ENCODE peak calls at places on chromosomes 5 and 9, in ten cellular contexts. One of them, this sample, is unnamed.

GRCh38 chr5:16978296-16978695 is 42.2 kb upstream of the MYO10 start:
- DNase-seq in HT1080: no peak
- DNase-seq in stimulated activated CD4-positive, alpha-beta T cell treated with anti-CD3 and anti-CD28 coated beads, Interleukin-1b, Interleukin-23, amount 100 ng/mL, for 24 hours: no peak
- DNase-seq in CD8-positive, alpha-beta memory T cell: no peak
- DNase-seq in caudate nucleus: no peak
- DNase-seq in head of caudate nucleus: no peak
- DNase-seq in T-helper 9 cell: no peak
- DNase-seq in activated T-helper 1 cell treated with anti-CD3 and anti-CD28 coated beads, Interleukin-2, amount 50 U/mL, for 16 hours: no peak
- DNase-seq in lower leg skin: no peak
- DNase-seq in GM18507: no peak
- DNase-seq in this sample: no peak

GRCh38 chr9:88724241-88724805 is 189.3 kb downstream of the NXNL2 start:
- DNase-seq in HT1080: no peak
- DNase-seq in T-helper 9 cell: no peak
- DNase-seq in lower leg skin: no peak
- DNase-seq in CD8-positive, alpha-beta memory T cell: no peak
- DNase-seq in head of caudate nucleus: no peak
- DNase-seq in stimulated activated CD4-positive, alpha-beta T cell treated with anti-CD3 and anti-CD28 coated beads, Interleukin-1b, Interleukin-23, amount 100 ng/mL, for 24 hours: no peak
- DNase-seq in GM18507: no peak
- DNase-seq in caudate nucleus: no peak
- DNase-seq in activated T-helper 1 cell treated with anti-CD3 and anti-CD28 coated beads, Interleukin-2, amount 50 U/mL, for 16 hours: no peak
- DNase-seq in this sample: no peak

GRCh38 chr5:83856898-83857297 is 136.2 kb upstream of the HAPLN1 start:
- DNase-seq in CD8-positive, alpha-beta memory T cell: no peak
- DNase-seq in HT1080: no peak
- DNase-seq in lower leg skin: no peak
- DNase-seq in GM18507: no peak
- DNase-seq in T-helper 9 cell: no peak
- DNase-seq in activated T-helper 1 cell treated with anti-CD3 and anti-CD28 coated beads, Interleukin-2, amount 50 U/mL, for 16 hours: no peak
- DNase-seq in head of caudate nucleus: no peak
- DNase-seq in caudate nucleus: no peak
- DNase-seq in stimulated activated CD4-positive, alpha-beta T cell treated with anti-CD3 and anti-CD28 coated beads, Interleukin-1b, Interleukin-23, amount 100 ng/mL, for 24 hours: no peak
- DNase-seq in this sample: no peak

GRCh38 chr5:158569534-158569933 is 530.2 kb downstream of the EBF1 start:
- DNase-seq in activated T-helper 1 cell treated with anti-CD3 and anti-CD28 coated beads, Interleukin-2, amount 50 U/mL, for 16 hours: no peak
- DNase-seq in CD8-positive, alpha-beta memory T cell: no peak
- DNase-seq in head of caudate nucleus: no peak
- DNase-seq in GM18507: no peak
- DNase-seq in lower leg skin: no peak
- DNase-seq in caudate nucleus: no peak
- DNase-seq in HT1080: no peak
- DNase-seq in T-helper 9 cell: no peak
- DNase-seq in stimulated activated CD4-positive, alpha-beta T cell treated with anti-CD3 and anti-CD28 coated beads, Interleukin-1b, Interleukin-23, amount 100 ng/mL, for 24 hours: no peak
- DNase-seq in this sample: no peak

GRCh38 chr5:1368236-1368635 is 23.3 kb upstream of the CLPTM1L start:
- DNase-seq in HT1080: no peak
- DNase-seq in CD8-positive, alpha-beta memory T cell: no peak
- DNase-seq in stimulated activated CD4-positive, alpha-beta T cell treated with anti-CD3 and anti-CD28 coated beads, Interleukin-1b, Interleukin-23, amount 100 ng/mL, for 24 hours: no peak
- DNase-seq in activated T-helper 1 cell treated with anti-CD3 and anti-CD28 coated beads, Interleukin-2, amount 50 U/mL, for 16 hours: no peak
- DNase-seq in GM18507: no peak
- DNase-seq in T-helper 9 cell: no peak
- DNase-seq in lower leg skin: no peak
- DNase-seq in head of caudate nucleus: no peak
- DNase-seq in caudate nucleus: no peak
- DNase-seq in this sample: no peak

GRCh38 chr5:72108200-72109050 is 1.1 kb downstream of the MAP1B start:
- DNase-seq in activated T-helper 1 cell treated with anti-CD3 and anti-CD28 coated beads, Interleukin-2, amount 50 U/mL, for 16 hours: no peak
- DNase-seq in lower leg skin: peak; percentile 65
- DNase-seq in stimulated activated CD4-positive, alpha-beta T cell treated with anti-CD3 and anti-CD28 coated beads, Interleukin-1b, Interleukin-23, amount 100 ng/mL, for 24 hours: no peak
- DNase-seq in GM18507: no peak
- DNase-seq in T-helper 9 cell: no peak
- DNase-seq in caudate nucleus: peak; percentile 71
- DNase-seq in head of caudate nucleus: peak; percentile 78
- DNase-seq in HT1080: peak; percentile 66
- DNase-seq in CD8-positive, alpha-beta memory T cell: no peak
- DNase-seq in this sample: no peak

GRCh38 chr9:126915281-126915816 is 767 bp downstream of the RALGPS1 start:
- DNase-seq in CD8-positive, alpha-beta memory T cell: no peak
- DNase-seq in head of caudate nucleus: no peak
- DNase-seq in HT1080: no peak
- DNase-seq in T-helper 9 cell: peak; percentile 58
- DNase-seq in stimulated activated CD4-positive, alpha-beta T cell treated with anti-CD3 and anti-CD28 coated beads, Interleukin-1b, Interleukin-23, amount 100 ng/mL, for 24 hours: no peak
- DNase-seq in caudate nucleus: no peak
- DNase-seq in lower leg skin: no peak
- DNase-seq in activated T-helper 1 cell treated with anti-CD3 and anti-CD28 coated beads, Interleukin-2, amount 50 U/mL, for 16 hours: peak; percentile 22
- DNase-seq in GM18507: peak; percentile 14
- DNase-seq in this sample: no peak

GRCh38 chr5:96374653-96375052 is 58.4 kb downstream of the PCSK1 start:
- DNase-seq in head of caudate nucleus: no peak
- DNase-seq in GM18507: no peak
- DNase-seq in T-helper 9 cell: no peak
- DNase-seq in HT1080: no peak
- DNase-seq in caudate nucleus: no peak
- DNase-seq in CD8-positive, alpha-beta memory T cell: peak; percentile 32
- DNase-seq in lower leg skin: no peak
- DNase-seq in activated T-helper 1 cell treated with anti-CD3 and anti-CD28 coated beads, Interleukin-2, amount 50 U/mL, for 16 hours: no peak
- DNase-seq in stimulated activated CD4-positive, alpha-beta T cell treated with anti-CD3 and anti-CD28 coated beads, Interleukin-1b, Interleukin-23, amount 100 ng/mL, for 24 hours: no peak
- DNase-seq in this sample: no peak

GRCh38 chr5:572398-573019 is 39.6 kb upstream of the CEP72 start:
- DNase-seq in CD8-positive, alpha-beta memory T cell: no peak
- DNase-seq in HT1080: no peak
- DNase-seq in head of caudate nucleus: no peak
- DNase-seq in GM18507: no peak
- DNase-seq in caudate nucleus: no peak
- DNase-seq in activated T-helper 1 cell treated with anti-CD3 and anti-CD28 coated beads, Interleukin-2, amount 50 U/mL, for 16 hours: no peak
- DNase-seq in lower leg skin: no peak
- DNase-seq in T-helper 9 cell: no peak
- DNase-seq in stimulated activated CD4-positive, alpha-beta T cell treated with anti-CD3 and anti-CD28 coated beads, Interleukin-1b, Interleukin-23, amount 100 ng/mL, for 24 hours: no peak
- DNase-seq in this sample: no peak

GRCh38 chr9:84296146-84296843 is 44.3 kb downstream of the SLC28A3 start:
- DNase-seq in head of caudate nucleus: no peak
- DNase-seq in CD8-positive, alpha-beta memory T cell: no peak
- DNase-seq in HT1080: peak; percentile 64
- DNase-seq in caudate nucleus: no peak
- DNase-seq in T-helper 9 cell: no peak
- DNase-seq in stimulated activated CD4-positive, alpha-beta T cell treated with anti-CD3 and anti-CD28 coated beads, Interleukin-1b, Interleukin-23, amount 100 ng/mL, for 24 hours: peak; percentile 19
- DNase-seq in GM18507: peak; percentile 22
- DNase-seq in activated T-helper 1 cell treated with anti-CD3 and anti-CD28 coated beads, Interleukin-2, amount 50 U/mL, for 16 hours: no peak
- DNase-seq in lower leg skin: no peak
- DNase-seq in this sample: peak; percentile 49

GRCh38 chr9:89619739-89620138 is 14.9 kb downstream of the GADD45G start:
- DNase-seq in caudate nucleus: no peak
- DNase-seq in activated T-helper 1 cell treated with anti-CD3 and anti-CD28 coated beads, Interleukin-2, amount 50 U/mL, for 16 hours: no peak
- DNase-seq in GM18507: no peak
- DNase-seq in CD8-positive, alpha-beta memory T cell: no peak
- DNase-seq in head of caudate nucleus: no peak
- DNase-seq in lower leg skin: no peak
- DNase-seq in T-helper 9 cell: no peak
- DNase-seq in HT1080: no peak
- DNase-seq in stimulated activated CD4-positive, alpha-beta T cell treated with anti-CD3 and anti-CD28 coated beads, Interleukin-1b, Interleukin-23, amount 100 ng/mL, for 24 hours: no peak
- DNase-seq in this sample: no peak

GRCh38 chr9:122835313-122835731 is 6.9 kb upstream of the PDCL start:
- DNase-seq in head of caudate nucleus: no peak
- DNase-seq in GM18507: no peak
- DNase-seq in stimulated activated CD4-positive, alpha-beta T cell treated with anti-CD3 and anti-CD28 coated beads, Interleukin-1b, Interleukin-23, amount 100 ng/mL, for 24 hours: no peak
- DNase-seq in HT1080: no peak
- DNase-seq in CD8-positive, alpha-beta memory T cell: no peak
- DNase-seq in T-helper 9 cell: no peak
- DNase-seq in lower leg skin: no peak
- DNase-seq in activated T-helper 1 cell treated with anti-CD3 and anti-CD28 coated beads, Interleukin-2, amount 50 U/mL, for 16 hours: peak; percentile 7
- DNase-seq in caudate nucleus: no peak
- DNase-seq in this sample: no peak

GRCh38 chr5:102809033-102809432 is 53.9 kb downstream of the PAM start:
- DNase-seq in head of caudate nucleus: no peak
- DNase-seq in CD8-positive, alpha-beta memory T cell: no peak
- DNase-seq in T-helper 9 cell: no peak
- DNase-seq in lower leg skin: no peak
- DNase-seq in stimulated activated CD4-positive, alpha-beta T cell treated with anti-CD3 and anti-CD28 coated beads, Interleukin-1b, Interleukin-23, amount 100 ng/mL, for 24 hours: no peak
- DNase-seq in activated T-helper 1 cell treated with anti-CD3 and anti-CD28 coated beads, Interleukin-2, amount 50 U/mL, for 16 hours: no peak
- DNase-seq in HT1080: no peak
- DNase-seq in GM18507: no peak
- DNase-seq in caudate nucleus: no peak
- DNase-seq in this sample: no peak

GRCh38 chr9:84229186-84229585 is 111.4 kb downstream of the SLC28A3 start:
- DNase-seq in head of caudate nucleus: no peak
- DNase-seq in activated T-helper 1 cell treated with anti-CD3 and anti-CD28 coated beads, Interleukin-2, amount 50 U/mL, for 16 hours: no peak
- DNase-seq in CD8-positive, alpha-beta memory T cell: no peak
- DNase-seq in lower leg skin: no peak
- DNase-seq in HT1080: no peak
- DNase-seq in GM18507: no peak
- DNase-seq in stimulated activated CD4-positive, alpha-beta T cell treated with anti-CD3 and anti-CD28 coated beads, Interleukin-1b, Interleukin-23, amount 100 ng/mL, for 24 hours: no peak
- DNase-seq in caudate nucleus: no peak
- DNase-seq in T-helper 9 cell: no peak
- DNase-seq in this sample: no peak

GRCh38 chr5:144812770-144813169 is 642.1 kb downstream of the KCTD16 start:
- DNase-seq in CD8-positive, alpha-beta memory T cell: no peak
- DNase-seq in head of caudate nucleus: no peak
- DNase-seq in stimulated activated CD4-positive, alpha-beta T cell treated with anti-CD3 and anti-CD28 coated beads, Interleukin-1b, Interleukin-23, amount 100 ng/mL, for 24 hours: no peak
- DNase-seq in T-helper 9 cell: no peak
- DNase-seq in GM18507: no peak
- DNase-seq in activated T-helper 1 cell treated with anti-CD3 and anti-CD28 coated beads, Interleukin-2, amount 50 U/mL, for 16 hours: no peak
- DNase-seq in HT1080: peak; percentile 26
- DNase-seq in lower leg skin: peak; percentile 69
- DNase-seq in caudate nucleus: no peak
- DNase-seq in this sample: no peak

GRCh38 chr9:136339173-136339957 is 12.0 kb downstream of the GPSM1 start:
- DNase-seq in caudate nucleus: peak; percentile 44
- DNase-seq in lower leg skin: no peak
- DNase-seq in GM18507: peak; percentile 60
- DNase-seq in HT1080: peak; percentile 57
- DNase-seq in stimulated activated CD4-positive, alpha-beta T cell treated with anti-CD3 and anti-CD28 coated beads, Interleukin-1b, Interleukin-23, amount 100 ng/mL, for 24 hours: no peak
- DNase-seq in head of caudate nucleus: peak; percentile 79
- DNase-seq in T-helper 9 cell: peak; percentile 41
- DNase-seq in activated T-helper 1 cell treated with anti-CD3 and anti-CD28 coated beads, Interleukin-2, amount 50 U/mL, for 16 hours: no peak
- DNase-seq in CD8-positive, alpha-beta memory T cell: peak; percentile 30
- DNase-seq in this sample: no peak

GRCh38 chr9:1047605-1048235 is 2.4 kb upstream of the DMRT2 start:
- DNase-seq in GM18507: no peak
- DNase-seq in lower leg skin: no peak
- DNase-seq in activated T-helper 1 cell treated with anti-CD3 and anti-CD28 coated beads, Interleukin-2, amount 50 U/mL, for 16 hours: no peak
- DNase-seq in caudate nucleus: no peak
- DNase-seq in head of caudate nucleus: no peak
- DNase-seq in stimulated activated CD4-positive, alpha-beta T cell treated with anti-CD3 and anti-CD28 coated beads, Interleukin-1b, Interleukin-23, amount 100 ng/mL, for 24 hours: no peak
- DNase-seq in CD8-positive, alpha-beta memory T cell: no peak
- DNase-seq in HT1080: no peak
- DNase-seq in T-helper 9 cell: no peak
- DNase-seq in this sample: no peak

GRCh38 chr5:74801941-74802340 is 34.9 kb downstream of the NSA2 start:
- DNase-seq in activated T-helper 1 cell treated with anti-CD3 and anti-CD28 coated beads, Interleukin-2, amount 50 U/mL, for 16 hours: no peak
- DNase-seq in CD8-positive, alpha-beta memory T cell: no peak
- DNase-seq in GM18507: no peak
- DNase-seq in T-helper 9 cell: no peak
- DNase-seq in head of caudate nucleus: no peak
- DNase-seq in stimulated activated CD4-positive, alpha-beta T cell treated with anti-CD3 and anti-CD28 coated beads, Interleukin-1b, Interleukin-23, amount 100 ng/mL, for 24 hours: no peak
- DNase-seq in HT1080: peak; percentile 40
- DNase-seq in caudate nucleus: no peak
- DNase-seq in lower leg skin: no peak
- DNase-seq in this sample: no peak

GRCh38 chr5:159091051-159091450 is 8.7 kb downstream of the EBF1 start:
- DNase-seq in caudate nucleus: no peak
- DNase-seq in GM18507: no peak
- DNase-seq in HT1080: no peak
- DNase-seq in stimulated activated CD4-positive, alpha-beta T cell treated with anti-CD3 and anti-CD28 coated beads, Interleukin-1b, Interleukin-23, amount 100 ng/mL, for 24 hours: no peak
- DNase-seq in CD8-positive, alpha-beta memory T cell: no peak
- DNase-seq in activated T-helper 1 cell treated with anti-CD3 and anti-CD28 coated beads, Interleukin-2, amount 50 U/mL, for 16 hours: no peak
- DNase-seq in head of caudate nucleus: no peak
- DNase-seq in lower leg skin: no peak
- DNase-seq in T-helper 9 cell: no peak
- DNase-seq in this sample: no peak

GRCh38 chr9:111475195-111475594 is 9.0 kb downstream of the ECPAS start:
- DNase-seq in GM18507: no peak
- DNase-seq in stimulated activated CD4-positive, alpha-beta T cell treated with anti-CD3 and anti-CD28 coated beads, Interleukin-1b, Interleukin-23, amount 100 ng/mL, for 24 hours: no peak
- DNase-seq in caudate nucleus: no peak
- DNase-seq in HT1080: no peak
- DNase-seq in head of caudate nucleus: no peak
- DNase-seq in lower leg skin: no peak
- DNase-seq in activated T-helper 1 cell treated with anti-CD3 and anti-CD28 coated beads, Interleukin-2, amount 50 U/mL, for 16 hours: no peak
- DNase-seq in CD8-positive, alpha-beta memory T cell: no peak
- DNase-seq in T-helper 9 cell: no peak
- DNase-seq in this sample: no peak

GRCh38 chr9:123354806-123355508 is 1.0 kb upstream of the CRB2 start:
- DNase-seq in HT1080: no peak
- DNase-seq in CD8-positive, alpha-beta memory T cell: no peak
- DNase-seq in GM18507: no peak
- DNase-seq in head of caudate nucleus: no peak
- DNase-seq in lower leg skin: no peak
- DNase-seq in T-helper 9 cell: no peak
- DNase-seq in activated T-helper 1 cell treated with anti-CD3 and anti-CD28 coated beads, Interleukin-2, amount 50 U/mL, for 16 hours: no peak
- DNase-seq in caudate nucleus: peak; percentile 24
- DNase-seq in stimulated activated CD4-positive, alpha-beta T cell treated with anti-CD3 and anti-CD28 coated beads, Interleukin-1b, Interleukin-23, amount 100 ng/mL, for 24 hours: no peak
- DNase-seq in this sample: no peak

GRCh38 chr5:139369181-139369580 is 13.9 kb downstream of the SLC23A1 start:
- DNase-seq in activated T-helper 1 cell treated with anti-CD3 and anti-CD28 coated beads, Interleukin-2, amount 50 U/mL, for 16 hours: no peak
- DNase-seq in CD8-positive, alpha-beta memory T cell: no peak
- DNase-seq in HT1080: peak; percentile 35
- DNase-seq in lower leg skin: no peak
- DNase-seq in T-helper 9 cell: no peak
- DNase-seq in head of caudate nucleus: no peak
- DNase-seq in stimulated activated CD4-positive, alpha-beta T cell treated with anti-CD3 and anti-CD28 coated beads, Interleukin-1b, Interleukin-23, amount 100 ng/mL, for 24 hours: no peak
- DNase-seq in caudate nucleus: no peak
- DNase-seq in GM18507: no peak
- DNase-seq in this sample: no peak

GRCh38 chr5:108637110-108637509 is 110.6 kb upstream of the FER start:
- DNase-seq in stimulated activated CD4-positive, alpha-beta T cell treated with anti-CD3 and anti-CD28 coated beads, Interleukin-1b, Interleukin-23, amount 100 ng/mL, for 24 hours: no peak
- DNase-seq in CD8-positive, alpha-beta memory T cell: no peak
- DNase-seq in HT1080: no peak
- DNase-seq in caudate nucleus: no peak
- DNase-seq in head of caudate nucleus: no peak
- DNase-seq in T-helper 9 cell: no peak
- DNase-seq in GM18507: no peak
- DNase-seq in activated T-helper 1 cell treated with anti-CD3 and anti-CD28 coated beads, Interleukin-2, amount 50 U/mL, for 16 hours: no peak
- DNase-seq in lower leg skin: no peak
- DNase-seq in this sample: no peak

GRCh38 chr5:95331358-95331757 is 46.5 kb upstream of the MCTP1 start:
- DNase-seq in head of caudate nucleus: no peak
- DNase-seq in lower leg skin: no peak
- DNase-seq in caudate nucleus: no peak
- DNase-seq in GM18507: no peak
- DNase-seq in activated T-helper 1 cell treated with anti-CD3 and anti-CD28 coated beads, Interleukin-2, amount 50 U/mL, for 16 hours: no peak
- DNase-seq in T-helper 9 cell: no peak
- DNase-seq in HT1080: no peak
- DNase-seq in stimulated activated CD4-positive, alpha-beta T cell treated with anti-CD3 and anti-CD28 coated beads, Interleukin-1b, Interleukin-23, amount 100 ng/mL, for 24 hours: no peak
- DNase-seq in CD8-positive, alpha-beta memory T cell: no peak
- DNase-seq in this sample: no peak

GRCh38 chr9:15873573-15874177 is 320.8 kb downstream of the CCDC171 start:
- DNase-seq in T-helper 9 cell: no peak
- DNase-seq in lower leg skin: no peak
- DNase-seq in caudate nucleus: no peak
- DNase-seq in activated T-helper 1 cell treated with anti-CD3 and anti-CD28 coated beads, Interleukin-2, amount 50 U/mL, for 16 hours: no peak
- DNase-seq in CD8-positive, alpha-beta memory T cell: no peak
- DNase-seq in GM18507: no peak
- DNase-seq in head of caudate nucleus: no peak
- DNase-seq in stimulated activated CD4-positive, alpha-beta T cell treated with anti-CD3 and anti-CD28 coated beads, Interleukin-1b, Interleukin-23, amount 100 ng/mL, for 24 hours: no peak
- DNase-seq in HT1080: peak; percentile 41
- DNase-seq in this sample: no peak

GRCh38 chr9:108703414-108703813 is 152.4 kb downstream of the ACTL7B start:
- DNase-seq in stimulated activated CD4-positive, alpha-beta T cell treated with anti-CD3 and anti-CD28 coated beads, Interleukin-1b, Interleukin-23, amount 100 ng/mL, for 24 hours: no peak
- DNase-seq in caudate nucleus: no peak
- DNase-seq in HT1080: no peak
- DNase-seq in head of caudate nucleus: no peak
- DNase-seq in lower leg skin: no peak
- DNase-seq in GM18507: no peak
- DNase-seq in activated T-helper 1 cell treated with anti-CD3 and anti-CD28 coated beads, Interleukin-2, amount 50 U/mL, for 16 hours: no peak
- DNase-seq in CD8-positive, alpha-beta memory T cell: no peak
- DNase-seq in T-helper 9 cell: no peak
- DNase-seq in this sample: no peak

GRCh38 chr5:76083555-76084495 is 642 bp downstream of the SV2C start:
- DNase-seq in T-helper 9 cell: no peak
- DNase-seq in GM18507: no peak
- DNase-seq in lower leg skin: no peak
- DNase-seq in HT1080: no peak
- DNase-seq in stimulated activated CD4-positive, alpha-beta T cell treated with anti-CD3 and anti-CD28 coated beads, Interleukin-1b, Interleukin-23, amount 100 ng/mL, for 24 hours: no peak
- DNase-seq in activated T-helper 1 cell treated with anti-CD3 and anti-CD28 coated beads, Interleukin-2, amount 50 U/mL, for 16 hours: no peak
- DNase-seq in CD8-positive, alpha-beta memory T cell: no peak
- DNase-seq in head of caudate nucleus: no peak
- DNase-seq in caudate nucleus: no peak
- DNase-seq in this sample: no peak

GRCh38 chr5:134133213-134133994 is 18.9 kb downstream of the TCF7 start:
- DNase-seq in head of caudate nucleus: no peak
- DNase-seq in CD8-positive, alpha-beta memory T cell: no peak
- DNase-seq in T-helper 9 cell: peak; percentile 0
- DNase-seq in stimulated activated CD4-positive, alpha-beta T cell treated with anti-CD3 and anti-CD28 coated beads, Interleukin-1b, Interleukin-23, amount 100 ng/mL, for 24 hours: no peak
- DNase-seq in HT1080: no peak
- DNase-seq in lower leg skin: no peak
- DNase-seq in activated T-helper 1 cell treated with anti-CD3 and anti-CD28 coated beads, Interleukin-2, amount 50 U/mL, for 16 hours: no peak
- DNase-seq in GM18507: no peak
- DNase-seq in caudate nucleus: no peak
- DNase-seq in this sample: no peak

This sample was measured in GM12864.